ENCODE peak calls at places on chromosomes 12 and 14, in four cellular contexts. C, K, M and F are unnamed samples. For H3K27me3 and H3K36me3, the result is how much of the 10 kb centered on the place peaks cover.

GRCh38 chr12:15629761-15630160 is 159.4 kb downstream of the EPS8 start:
- DNase-seq in C (no peak), K (no peak), M (no peak), F (no peak)

GRCh38 chr14:77177623-77178185 is 3.9 kb upstream of the TMEM63C start:
- DNase-seq in C (no peak), K (no peak), M (no peak), F (no peak)

GRCh38 chr14:95452890-95453712 is 63.3 kb downstream of the SYNE3 start:
- DNase-seq in C (no peak), K (no peak), M (no peak), F (no peak)

GRCh38 chr14:70451874-70452273 is at the start of gene ADAM21:
- DNase-seq in C (no peak), K (no peak), M (no peak), F (no peak)

GRCh38 chr12:674272-674781 is 11.1 kb upstream of the NINJ2 start:
- DNase-seq in C (no peak), K (no peak), M (no peak), F (peak)

GRCh38 chr12:94230357-94230905 is 82.1 kb downstream of the PLXNC1 start:
- DNase-seq in C (no peak), K (no peak), M (no peak), F (no peak)

GRCh38 chr12:109714141-109714912 is 702 bp downstream of the FAM222A start:
- DNase-seq in C (peak), K (peak), M (no peak), F (peak)

GRCh38 chr12:124871297-124871696 is 7.6 kb upstream of the SCARB1 start:
- DNase-seq in C (no peak), K (no peak), M (no peak), F (no peak)

GRCh38 chr14:59664741-59665140 is 88.1 kb upstream of the CCDC175 start:
- DNase-seq in C (no peak), K (no peak), M (no peak), F (no peak)

GRCh38 chr14:37340353-37340752 is 142.6 kb downstream of the MIPOL1 start:
- DNase-seq in C (no peak), K (no peak), M (no peak), F (no peak)

GRCh38 chr14:54529811-54530210 is 20.1 kb downstream of the CGRRF1 start:
- DNase-seq in C (no peak), K (peak), M (no peak), F (peak)

GRCh38 chr14:51211149-51211548 is 28.9 kb upstream of the TMX1 start:
- DNase-seq in C (no peak), K (no peak), M (no peak), F (no peak)

GRCh38 chr14:103105580-103106168 is 11.1 kb downstream of the EXOC3L4 start:
- DNase-seq in C (no peak), K (peak), M (no peak), F (peak)

GRCh38 chr12:63915105-63915830 is 70.8 kb downstream of the SRGAP1 start:
- DNase-seq in C (no peak), K (no peak), M (no peak), F (no peak)

GRCh38 chr14:102363182-102363952 is 626 bp downstream of the TECPR2 start:
- DNase-seq in C (peak), K (no peak), M (no peak), F (peak)

GRCh38 chr14:26008290-26008689 is 589.5 kb downstream of the NOVA1 start:
- DNase-seq in C (no peak), K (no peak), M (no peak), F (no peak)

GRCh38 chr14:69690042-69690441 is 76.9 kb upstream of the SRSF5 start:
- DNase-seq in C (no peak), K (no peak), M (no peak), F (no peak)

GRCh38 chr12:43551271-43551970 is 582 bp downstream of the ADAMTS20 start:
- DNase-seq in C (no peak), K (no peak), M (peak), F (no peak)

GRCh38 chr12:43550831-43551270 is 1.2 kb downstream of the ADAMTS20 start:
- DNase-seq in C (no peak), K (no peak), M (no peak), F (no peak)

GRCh38 chr12:43551971-43552559 is at the start of gene ADAMTS20:
- DNase-seq in C (no peak), K (no peak), M (no peak), F (no peak)

GRCh38 chr12:43556057-43556456 is 4.1 kb upstream of the ADAMTS20 start:
- DNase-seq in C (no peak), K (no peak), M (no peak), F (no peak)
- H3K27me3 ChIP-seq in C (under half), K (under half), M (under half), F (under half)

GRCh38 chr12:120223458-120224303 is 22.8 kb upstream of the RPLP0 start:
- DNase-seq in C (no peak), K (no peak), M (no peak), F (no peak)

GRCh38 chr12:120227233-120228040 is 26.5 kb upstream of the RPLP0 start:
- DNase-seq in C (no peak), K (no peak), M (no peak), F (peak)

GRCh38 chr12:120224304-120225199 is 23.6 kb upstream of the RPLP0 start:
- DNase-seq in C (no peak), K (peak), M (no peak), F (peak)

GRCh38 chr12:120225852-120226640 is 25.1 kb upstream of the RPLP0 start:
- DNase-seq in C (no peak), K (peak), M (no peak), F (peak)

DNA sequence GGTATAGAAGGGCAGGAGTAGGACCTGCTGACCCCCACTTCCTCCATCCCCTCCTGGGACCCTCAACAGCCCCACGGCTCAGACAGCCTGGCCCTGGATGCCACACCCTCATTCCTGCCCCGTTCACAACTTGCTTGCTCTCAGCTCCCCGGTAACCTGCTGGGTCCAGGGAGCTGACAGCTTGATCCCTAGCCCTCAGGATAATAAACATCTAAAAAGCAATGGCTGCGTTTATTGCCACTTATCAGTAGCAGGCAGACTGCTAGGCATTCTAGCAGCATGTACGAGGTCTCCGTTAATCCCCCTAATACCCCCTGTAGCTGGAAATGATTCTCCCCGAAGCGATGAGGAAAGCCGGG is 24.3 kb upstream of the RPLP0 start:
- DNase-seq in C (no peak), K (no peak), M (no peak), F (peak)
- H3K4me3 ChIP-seq in C (peak), K (peak), M (no peak), F (peak)

DNA sequence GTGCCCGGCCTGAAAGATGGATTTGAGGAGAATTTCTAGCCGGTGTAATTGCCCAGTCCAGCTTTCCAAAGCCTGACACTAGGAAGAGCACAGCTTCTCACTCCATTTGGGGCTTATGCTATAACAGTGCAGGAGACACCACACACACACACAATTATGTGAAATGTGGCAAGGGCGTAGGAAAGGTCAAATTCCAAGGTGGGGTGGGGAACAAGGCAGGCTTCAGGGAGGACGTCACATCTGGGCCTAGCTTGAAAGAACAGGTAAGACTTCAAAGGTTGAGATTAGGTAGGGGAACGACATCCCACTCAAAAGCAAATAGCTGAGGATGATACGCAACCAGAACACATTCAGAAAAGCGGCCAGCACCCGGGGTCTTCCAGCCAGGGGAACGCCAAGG is 11.6 kb downstream of the RAB35 start:
- DNase-seq in C (no peak), K (no peak), M (no peak), F (peak)
- H3K36me3 ChIP-seq in C (half or more), K (under half), M (under half), F (under half)

GRCh38 chr12:53987748-53988147 is 2.8 kb downstream of the HOXC10 start:
- DNase-seq in C (no peak), K (no peak), M (no peak), F (no peak)

GRCh38 chr12:53985358-53985899 is 483 bp downstream of the HOXC10 start:
- DNase-seq in C (no peak), K (no peak), M (no peak), F (no peak)

GRCh38 chr12:53986686-53987180 is 1.8 kb downstream of the HOXC10 start:
- DNase-seq in C (no peak), K (no peak), M (no peak), F (no peak)

GRCh38 chr12:53984901-53985357 is at the start of gene HOXC10:
- DNase-seq in C (peak), K (peak), M (peak), F (peak)

GRCh38 chr12:53985900-53986685 is 1.1 kb downstream of the HOXC10 start:
- DNase-seq in C (no peak), K (no peak), M (no peak), F (no peak)
- H3K27me3 ChIP-seq in C (under half), K (half or more), M (half or more), F (half or more)

GRCh38 chr14:88005978-88006851 is 1.3 kb downstream of the GPR65 start:
- DNase-seq in C (no peak), K (no peak), M (no peak), F (peak)

GRCh38 chr14:88005050-88005481 is at the start of gene GPR65:
- DNase-seq in C (no peak), K (no peak), M (no peak), F (peak)

GRCh38 chr14:87999282-87999681 is 5.7 kb upstream of the GPR65 start:
- DNase-seq in C (no peak), K (no peak), M (no peak), F (no peak)

GRCh38 chr14:88004637-88005036 is 298 bp upstream of the GPR65 start:
- DNase-seq in C (no peak), K (no peak), M (no peak), F (no peak)

DNA sequence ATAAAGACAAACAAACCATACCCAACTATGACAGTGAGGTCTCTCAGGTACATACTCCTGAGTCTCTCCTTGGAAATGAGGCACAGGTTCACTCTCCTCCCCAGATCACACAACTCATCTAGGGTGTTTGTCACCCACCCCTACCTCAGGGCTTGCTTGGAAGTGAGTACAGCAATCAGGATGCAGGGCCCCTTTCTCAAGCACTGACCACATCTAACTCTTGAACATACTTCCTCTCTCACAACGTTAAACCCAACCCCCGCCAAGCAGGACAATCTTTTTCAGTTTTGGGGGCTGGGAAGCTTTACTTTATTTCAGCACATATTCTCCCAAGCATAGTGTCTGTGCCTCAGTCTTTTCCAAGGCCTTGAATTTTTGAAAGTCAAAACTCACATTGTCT is 2.5 kb upstream of the GPR65 start:
- DNase-seq in C (no peak), K (no peak), M (no peak), F (no peak)
- H3K4me3 ChIP-seq in C (no peak), K (no peak), M (no peak), F (no peak)

DNA sequence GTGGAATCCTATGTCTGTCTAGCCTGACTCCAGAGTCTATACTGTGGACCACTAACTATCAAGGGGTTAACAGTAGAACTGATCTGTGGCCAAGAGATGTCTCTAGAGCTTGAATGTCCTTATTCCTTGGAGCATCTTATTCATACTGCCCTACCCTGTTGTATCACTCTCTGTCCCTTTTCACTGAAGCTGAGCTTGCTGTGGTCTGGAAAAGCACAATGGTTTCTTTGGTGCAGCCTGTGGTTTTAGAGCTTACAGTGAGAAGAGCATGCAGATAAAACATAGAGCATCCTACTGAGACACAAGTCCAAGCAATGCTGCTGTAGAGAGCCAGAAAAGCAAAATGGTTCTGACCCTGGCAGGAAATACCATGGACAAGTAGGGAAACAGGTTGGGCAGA is 367.0 kb upstream of the ATP2B1 start:
- DNase-seq in C (no peak), K (no peak), M (no peak), F (no peak)
- H3K36me3 ChIP-seq in C (under half), K (under half), M (under half), F (under half)

GRCh38 chr14:94174622-94175402 is 690 bp downstream of the PPP4R4 start:
- DNase-seq in C (no peak), K (no peak), M (peak), F (no peak)

GRCh38 chr14:94173471-94173884 is 644 bp upstream of the PPP4R4 start:
- DNase-seq in C (no peak), K (peak), M (peak), F (no peak)

GRCh38 chr14:94173885-94174621 is at the start of gene PPP4R4:
- DNase-seq in C (peak), K (peak), M (peak), F (peak)

GRCh38 chr14:94176808-94177207 is 2.7 kb downstream of the PPP4R4 start:
- DNase-seq in C (no peak), K (no peak), M (no peak), F (no peak)

GRCh38 chr14:94175403-94176146 is 1.5 kb downstream of the PPP4R4 start:
- DNase-seq in C (no peak), K (no peak), M (no peak), F (no peak)
- H3K27me3 ChIP-seq in C (half or more), K (under half), M (under half), F (under half)

GRCh38 chr12:70467908-70468733 is 102.0 kb downstream of the KCNMB4 start:
- DNase-seq in C (no peak), K (no peak), M (no peak), F (no peak)

GRCh38 chr12:70468741-70469140 is 102.7 kb downstream of the KCNMB4 start:
- DNase-seq in C (no peak), K (no peak), M (no peak), F (no peak)

GRCh38 chr12:70466753-70467152 is 100.7 kb downstream of the KCNMB4 start:
- DNase-seq in C (no peak), K (no peak), M (no peak), F (no peak)

GRCh38 chr12:70469221-70469820 is 103.2 kb downstream of the KCNMB4 start:
- DNase-seq in C (no peak), K (no peak), M (no peak), F (no peak)

DNA sequence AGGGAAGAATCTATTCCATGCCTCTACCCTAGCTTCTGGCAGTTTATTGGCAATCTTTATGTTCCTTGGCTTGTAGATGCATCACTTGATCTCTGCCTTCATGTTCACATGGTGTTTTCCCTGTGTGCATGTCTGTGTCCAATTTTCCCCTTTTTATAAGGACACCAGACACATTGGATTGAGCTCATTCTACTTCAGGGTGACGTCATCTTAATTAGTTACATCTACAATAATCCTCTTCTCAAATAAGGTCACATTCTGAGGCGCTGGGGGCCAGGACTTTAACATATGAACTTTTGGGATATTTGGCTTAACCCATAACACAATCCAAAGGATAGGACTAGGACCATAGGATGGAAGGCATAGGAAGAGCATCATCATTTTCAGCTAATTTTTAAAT is 101.4 kb downstream of the KCNMB4 start:
- DNase-seq in C (no peak), K (no peak), M (no peak), F (no peak)
- H3K4me3 ChIP-seq in C (no peak), K (no peak), M (no peak), F (no peak)